ENCODE peak calls at places on chromosomes 6 and 20, in eight cellular contexts. M is endothelial cell of umbilical vein, N is K562, B is Panc1, W is H1, D is GM12878, K is spleen, P is HCT116. Y is an unnamed sample. For H3K4me1, the result is how much of the 10 kb centered on the place peaks cover.

GRCh38 chr6:154298297-154298696 is 58.3 kb downstream of the IPCEF1 start:
- DNase-seq in M (peak), N (no peak), B (no peak), W (no peak), D (peak), K (no peak), P (no peak), Y (no peak)

GRCh38 chr6:153526479-153526878 is 395.4 kb upstream of the RGS17 start:
- DNase-seq in M (no peak), N (no peak), B (no peak), W (no peak), D (no peak), K (no peak), P (no peak), Y (no peak)

GRCh38 chr6:139708342-139709199 is 334.1 kb upstream of the CITED2 start:
- DNase-seq in M (peak), N (peak), B (peak), W (no peak), D (no peak), K (no peak), P (no peak), Y (no peak)

GRCh38 chr20:19895761-19896160 is 121.4 kb upstream of the NAA20 start:
- DNase-seq in M (no peak), N (no peak), B (no peak), W (no peak), D (no peak), K (no peak), P (no peak), Y (no peak)

GRCh38 chr20:53399592-53400335 is 193.9 kb downstream of the ZNF217 start:
- DNase-seq in M (no peak), N (no peak), B (no peak), W (no peak), D (no peak), K (no peak), P (no peak), Y (peak)

GRCh38 chr6:158465747-158466146 is 94.1 kb upstream of the TMEM181 start:
- DNase-seq in M (no peak), N (no peak), B (no peak), W (no peak), D (no peak), K (no peak), P (no peak), Y (no peak)

GRCh38 chr6:22064558-22064957 is 232.3 kb downstream of the PRL start:
- DNase-seq in M (no peak), N (no peak), B (no peak), W (no peak), D (no peak), K (no peak), P (no peak), Y (no peak)

GRCh38 chr6:161215193-161215592 is 58.7 kb downstream of the AGPAT4 start:
- DNase-seq in M (peak), N (peak), B (peak), W (no peak), D (no peak), K (no peak), P (no peak), Y (no peak)

GRCh38 chr6:113650610-113650979 is 206.6 kb upstream of the MARCKS start:
- DNase-seq in M (no peak), N (no peak), B (no peak), W (no peak), D (no peak), K (no peak), P (no peak), Y (no peak)

GRCh38 chr20:56996533-56996932 is 269.9 kb downstream of the BMP7 start:
- DNase-seq in M (no peak), N (no peak), B (no peak), W (no peak), D (no peak), K (no peak), P (no peak), Y (no peak)

GRCh38 chr20:6178537-6178936 is 55.7 kb upstream of the FERMT1 start:
- DNase-seq in M (peak), N (peak), B (peak), W (no peak), D (no peak), K (no peak), P (peak), Y (no peak)

GRCh38 chr6:84456803-84457202 is 229.4 kb upstream of the CEP162 start:
- DNase-seq in M (no peak), N (no peak), B (no peak), W (no peak), D (no peak), K (no peak), P (no peak), Y (no peak)

GRCh38 chr6:128368213-128369000 is 152.0 kb downstream of the PTPRK start:
- DNase-seq in M (peak), N (no peak), B (no peak), W (no peak), D (no peak), K (no peak), P (no peak), Y (no peak)
- H3K4me1 ChIP-seq in M (under half), N (under half), B (under half), W (under half), D (under half), K (under half), P (under half), Y (under half)

GRCh38 chr6:25028346-25028745 is 92.6 kb upstream of the RIPOR2 start:
- DNase-seq in M (no peak), N (no peak), B (no peak), W (no peak), D (no peak), K (no peak), P (no peak), Y (no peak)

GRCh38 chr6:25025248-25025918 is 89.6 kb upstream of the RIPOR2 start:
- DNase-seq in M (no peak), N (peak), B (no peak), W (no peak), D (no peak), K (no peak), P (no peak), Y (no peak)

GRCh38 chr6:25027221-25027916 is 91.6 kb upstream of the RIPOR2 start:
- DNase-seq in M (no peak), N (peak), B (peak), W (no peak), D (peak), K (peak), P (no peak), Y (peak)

GRCh38 chr6:25025919-25026301 is 90.2 kb upstream of the RIPOR2 start:
- DNase-seq in M (no peak), N (no peak), B (no peak), W (no peak), D (no peak), K (no peak), P (no peak), Y (no peak)

GRCh38 chr6:25026723-25027122 is 91.0 kb upstream of the RIPOR2 start:
- DNase-seq in M (no peak), N (no peak), B (no peak), W (no peak), D (no peak), K (no peak), P (no peak), Y (no peak)
- H3K27ac ChIP-seq in M (no peak), N (no peak), B (no peak), W (no peak), D (no peak), K (peak), P (no peak), Y (no peak)

DNA sequence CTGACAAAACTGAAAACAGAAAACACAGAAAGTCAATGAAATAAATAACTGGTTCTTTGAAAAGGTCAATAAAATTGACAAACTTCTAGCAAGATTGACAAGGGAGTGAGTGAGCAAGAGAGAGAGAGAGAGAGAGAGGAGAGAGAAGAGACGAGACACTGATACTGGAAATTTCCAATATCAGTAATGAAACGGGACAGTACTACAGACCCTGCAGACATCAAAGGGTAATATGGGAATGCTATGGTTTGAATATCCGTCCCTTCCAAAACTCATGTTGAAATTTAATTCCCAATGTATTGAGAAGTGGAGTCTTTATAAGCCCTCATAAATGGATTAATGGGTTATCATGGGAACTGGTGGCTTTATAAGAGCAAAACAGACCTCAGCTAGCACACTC is 3.8 kb downstream of the TTI1 start:
- DNase-seq in M (no peak), N (no peak), B (no peak), W (no peak), D (no peak), K (no peak), P (no peak), Y (no peak)
- TF ChIP-seq POLR2AphosphoS5 in M (no peak), N (no peak), B (no peak), W (no peak), D (no peak), K (no peak), P (no peak), Y (no peak)

GRCh38 chr20:35771689-35772562 is at the start of gene PHF20:
- DNase-seq in M (peak), N (peak), B (peak), W (peak), D (peak), K (peak), P (peak), Y (peak)

GRCh38 chr20:35772563-35773058 is 796 bp downstream of the PHF20 start:
- DNase-seq in M (no peak), N (no peak), B (no peak), W (no peak), D (no peak), K (no peak), P (no peak), Y (no peak)

GRCh38 chr20:35776513-35777101 is 4.8 kb downstream of the PHF20 start:
- DNase-seq in M (peak), N (peak), B (no peak), W (no peak), D (no peak), K (no peak), P (no peak), Y (peak)

GRCh38 chr20:35771367-35771688 is 487 bp upstream of the PHF20 start:
- DNase-seq in M (no peak), N (no peak), B (no peak), W (no peak), D (no peak), K (no peak), P (no peak), Y (no peak)

GRCh38 chr20:35773154-35773751 is 1.4 kb downstream of the PHF20 start:
- DNase-seq in M (peak), N (peak), B (no peak), W (no peak), D (peak), K (peak), P (no peak), Y (peak)
- H3K4me1 ChIP-seq in M (under half), N (half or more), B (under half), W (under half), D (under half), K (half or more), P (under half), Y (half or more)

GRCh38 chr6:34671362-34671761 is 25.2 kb downstream of the ILRUN start:
- DNase-seq in M (no peak), N (no peak), B (no peak), W (no peak), D (no peak), K (no peak), P (no peak), Y (no peak)
- H3K27ac ChIP-seq in M (no peak), N (peak), B (no peak), W (no peak), D (peak), K (peak), P (no peak), Y (peak)

GRCh38 chr6:52390361-52390727 is 28.4 kb downstream of the PAQR8 start:
- DNase-seq in M (peak), N (peak), B (no peak), W (no peak), D (peak), K (no peak), P (peak), Y (no peak)
- TF ChIP-seq POLR2AphosphoS5 in M (no peak), N (no peak), B (no peak), W (no peak), D (no peak), K (no peak), P (no peak), Y (peak)

GRCh38 chr20:12928358-12928754 is 80.4 kb upstream of the SPTLC3 start:
- DNase-seq in M (no peak), N (no peak), B (no peak), W (no peak), D (no peak), K (no peak), P (no peak), Y (no peak)
- H3K4me1 ChIP-seq in M (under half), N (under half), B (under half), W (under half), D (under half), K (under half), P (under half), Y (under half)

GRCh38 chr20:46175127-46175494 is 57.0 kb downstream of the CD40 start:
- DNase-seq in M (no peak), N (no peak), B (no peak), W (no peak), D (no peak), K (no peak), P (no peak), Y (no peak)
- H3K27ac ChIP-seq in M (no peak), N (no peak), B (no peak), W (no peak), D (no peak), K (no peak), P (no peak), Y (no peak)

GRCh38 chr6:44667668-44668390 is 280.3 kb downstream of the CDC5L start:
- DNase-seq in M (no peak), N (peak), B (peak), W (peak), D (no peak), K (no peak), P (peak), Y (peak)

GRCh38 chr6:44667226-44667625 is 279.7 kb downstream of the CDC5L start:
- DNase-seq in M (no peak), N (no peak), B (no peak), W (peak), D (no peak), K (no peak), P (peak), Y (no peak)

GRCh38 chr6:44668391-44668930 is 281.0 kb downstream of the CDC5L start:
- DNase-seq in M (no peak), N (no peak), B (no peak), W (no peak), D (no peak), K (no peak), P (no peak), Y (no peak)

GRCh38 chr6:44670146-44670545 is 282.6 kb downstream of the CDC5L start:
- DNase-seq in M (no peak), N (no peak), B (no peak), W (no peak), D (no peak), K (no peak), P (no peak), Y (no peak)

DNA sequence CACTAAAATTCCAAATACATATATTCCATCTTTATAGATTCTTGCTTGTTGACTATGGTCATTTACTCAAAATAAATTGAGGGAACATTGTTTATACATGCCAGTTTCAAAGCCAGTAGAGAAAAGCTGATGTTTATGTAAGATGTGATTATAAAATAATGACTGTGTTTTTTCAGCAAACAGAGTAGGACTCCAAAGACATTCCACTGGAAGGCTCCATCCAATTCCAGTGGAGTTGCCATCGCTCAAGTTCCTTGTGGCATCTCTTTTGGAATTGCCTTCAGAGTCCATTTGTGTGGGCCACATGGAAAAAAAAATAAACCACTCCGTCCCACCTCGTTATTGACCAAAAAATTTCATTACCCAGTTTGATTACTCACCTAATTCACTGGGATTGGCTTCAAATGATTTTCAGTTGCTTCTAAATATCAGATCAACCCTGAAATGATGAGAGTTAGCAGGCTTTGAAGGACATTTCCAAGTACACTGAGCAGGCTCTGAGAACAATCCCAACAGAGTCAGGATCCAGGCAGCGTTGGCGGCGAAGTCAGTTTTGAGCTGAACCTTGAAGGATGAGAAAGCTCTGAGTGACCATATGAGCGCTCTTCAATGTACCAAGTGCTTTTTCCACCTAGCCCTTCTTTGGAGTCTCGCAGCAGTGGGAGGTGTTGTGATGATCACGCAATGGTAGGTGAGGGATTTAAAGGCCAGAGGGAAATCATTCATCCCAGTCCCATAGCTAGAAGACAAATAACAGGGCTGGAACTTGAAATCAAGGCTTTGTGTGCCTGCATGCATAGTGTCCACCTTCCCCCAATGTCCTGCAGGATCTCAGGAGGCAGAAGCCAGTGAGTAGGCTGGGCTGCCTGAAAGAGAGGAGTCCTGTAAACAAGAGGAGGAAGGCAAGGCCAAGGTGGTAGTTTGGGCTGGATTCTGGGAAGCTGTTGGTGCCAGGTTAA is 281.7 kb downstream of the CDC5L start:
- DNase-seq in M (no peak), N (no peak), B (no peak), W (no peak), D (no peak), K (no peak), P (no peak), Y (no peak)
- TF ChIP-seq POLR2AphosphoS5 in M (no peak), N (no peak), B (no peak), W (no peak), D (no peak), K (no peak), P (no peak), Y (no peak)

Y was measured in stomach.